ENCODE peak calls at places on chromosomes 13 and 19, in eight cellular contexts. F, D, O, Z, R, J, W and C are unnamed samples.

GRCh38 chr19:3655402-3656072 is 28.9 kb upstream of the CACTIN start:
- DNase-seq in D (no peak), F (no peak), Z (no peak), O (no peak), J (peak), W (no peak), R (no peak), C (no peak)

GRCh38 chr19:41029524-41030432 is 38.7 kb downstream of the CYP2B6 start:
- DNase-seq in O (no peak), F (no peak), R (no peak), Z (no peak), W (no peak), D (no peak), J (no peak), C (no peak)

GRCh38 chr13:77697208-77698103 is at the start of gene SLAIN1:
- DNase-seq in J (no peak), R (peak), D (peak), F (peak), Z (peak), O (peak), W (peak), C (peak)

GRCh38 chr13:32092471-32092870 is 60.9 kb downstream of the FRY start:
- DNase-seq in D (no peak), O (no peak), J (no peak), F (no peak), W (no peak), R (no peak), Z (no peak), C (no peak)

GRCh38 chr13:72204291-72204690 is 337.3 kb upstream of the DACH1 start:
- DNase-seq in R (no peak), F (no peak), O (no peak), J (peak), W (no peak), D (peak), Z (no peak), C (no peak)

GRCh38 chr13:25973085-25973484 is 78.7 kb downstream of the SHISA2 start:
- DNase-seq in W (peak), F (no peak), Z (no peak), O (no peak), D (no peak), R (peak), J (no peak), C (no peak)

GRCh38 chr19:1290699-1291651 is 5.3 kb downstream of the EFNA2 start:
- DNase-seq in F (no peak), J (no peak), W (no peak), D (no peak), R (no peak), Z (no peak), O (no peak), C (no peak)

GRCh38 chr19:58428617-58429016 is 11.3 kb downstream of the ZNF132 start:
- DNase-seq in F (no peak), O (no peak), J (no peak), W (no peak), R (no peak), D (no peak), Z (no peak), C (no peak)

GRCh38 chr19:44905437-44906160 is at the start of gene APOE:
- DNase-seq in F (no peak), Z (no peak), R (no peak), D (no peak), W (no peak), J (no peak), O (no peak), C (no peak)

GRCh38 chr19:45547965-45548609 is 36.5 kb downstream of the OPA3 start:
- DNase-seq in Z (no peak), R (no peak), F (no peak), O (no peak), W (no peak), D (peak), J (peak), C (no peak)

GRCh38 chr13:25574437-25575426 is 203.0 kb downstream of the ATP8A2 start:
- DNase-seq in Z (peak), J (peak), O (peak), W (peak), F (peak), D (peak), R (peak), C (peak)

GRCh38 chr13:19587635-19588300 is 26.4 kb upstream of the TPTE2 start:
- DNase-seq in D (peak), Z (no peak), W (no peak), J (peak), O (no peak), R (peak), F (peak), C (peak)

GRCh38 chr19:34808566-34808965 is 35.6 kb upstream of the ZNF599 start:
- DNase-seq in J (peak), D (peak), R (no peak), W (no peak), F (no peak), Z (no peak), O (no peak), C (no peak)

GRCh38 chr13:43293008-43293407 is 269.6 kb downstream of the DNAJC15 start:
- DNase-seq in D (peak), W (no peak), F (no peak), J (peak), Z (no peak), R (no peak), O (no peak), C (no peak)

GRCh38 chr13:33367186-33367895 is 81.8 kb upstream of the STARD13 start:
- DNase-seq in W (no peak), Z (no peak), D (no peak), F (no peak), J (no peak), R (no peak), O (no peak), C (no peak)

GRCh38 chr19:39053276-39054090 is 21.1 kb upstream of the FBXO27 start:
- DNase-seq in F (no peak), D (no peak), W (no peak), J (no peak), R (no peak), O (no peak), Z (no peak), C (no peak)

GRCh38 chr13:41064493-41064892 is 3.2 kb downstream of the WBP4 start:
- DNase-seq in F (no peak), O (no peak), D (peak), W (no peak), Z (no peak), J (peak), R (no peak), C (no peak)

GRCh38 chr13:57946361-57946760 is 314.8 kb downstream of the PCDH17 start:
- DNase-seq in F (no peak), D (no peak), Z (no peak), J (peak), O (no peak), R (no peak), W (no peak), C (no peak)

GRCh38 chr19:46218160-46218559 is 11.4 kb upstream of the IGFL1 start:
- DNase-seq in J (no peak), R (no peak), Z (no peak), F (peak), W (no peak), D (peak), O (no peak), C (no peak)

GRCh38 chr19:5978606-5979552 is 939 bp upstream of the RANBP3 start:
- DNase-seq in W (no peak), O (no peak), J (no peak), D (no peak), F (no peak), R (no peak), Z (no peak), C (no peak)

GRCh38 chr19:3782903-3783302 is 3.3 kb downstream of the MATK start:
- DNase-seq in Z (no peak), R (no peak), O (no peak), W (no peak), D (no peak), F (no peak), J (no peak), C (no peak)

GRCh38 chr19:23403581-23404324 is 8.5 kb upstream of the ZNF91 start:
- DNase-seq in R (no peak), F (no peak), W (no peak), Z (no peak), J (no peak), O (no peak), D (peak), C (no peak)

GRCh38 chr13:112767506-112768471 is 78.0 kb downstream of the ATP11A start:
- DNase-seq in F (no peak), O (no peak), J (no peak), R (no peak), Z (no peak), W (no peak), D (no peak), C (no peak)

GRCh38 chr19:53511357-53511756 is 26.6 kb upstream of the ZNF331 start:
- DNase-seq in J (no peak), R (no peak), D (no peak), F (no peak), O (no peak), Z (no peak), W (no peak), C (no peak)

GRCh38 chr19:35673121-35673804 is 6.9 kb downstream of the UPK1A start:
- DNase-seq in J (peak), O (peak), W (no peak), F (peak), Z (peak), D (peak), R (peak), C (peak)